ENCODE peak calls at places on chromosomes 7 and 10, in seven cellular contexts. One of them, this sample, is unnamed. For H3K4me1, the result is how much of the 10 kb centered on the place peaks cover.

GRCh38 chr10:97366572-97366971 is 32.0 kb upstream of the FRAT2 start:
- DNase-seq in fibroblast of lung: no peak
- DNase-seq in heart right ventricle: no peak
- DNase-seq in neural progenitor cell: no peak
- DNase-seq in Peyer's patch: no peak
- DNase-seq in CD8-positive, alpha-beta T cell: no peak
- DNase-seq in cardiac muscle cell: no peak
- DNase-seq in this sample: no peak

GRCh38 chr7:2388637-2388954 is 14.8 kb upstream of the CHST12 start:
- DNase-seq in heart right ventricle: no peak
- DNase-seq in cardiac muscle cell: no peak
- DNase-seq in neural progenitor cell: no peak
- DNase-seq in Peyer's patch: no peak
- DNase-seq in CD8-positive, alpha-beta T cell: no peak
- DNase-seq in fibroblast of lung: no peak
- DNase-seq in this sample: no peak

GRCh38 chr10:14560274-14560673 is 214.4 kb downstream of the FAM107B start:
- DNase-seq in CD8-positive, alpha-beta T cell: peak
- DNase-seq in fibroblast of lung: peak
- DNase-seq in Peyer's patch: no peak
- DNase-seq in cardiac muscle cell: peak
- DNase-seq in neural progenitor cell: peak
- DNase-seq in heart right ventricle: no peak
- DNase-seq in this sample: peak

GRCh38 chr7:68224041-68224534 is 1227.5 kb downstream of the TYW1 start:
- DNase-seq in fibroblast of lung: no peak
- DNase-seq in cardiac muscle cell: no peak
- DNase-seq in neural progenitor cell: no peak
- DNase-seq in CD8-positive, alpha-beta T cell: no peak
- DNase-seq in heart right ventricle: no peak
- DNase-seq in Peyer's patch: no peak
- DNase-seq in this sample: no peak

GRCh38 chr10:31083765-31084184 is 52.1 kb upstream of the ZNF438 start:
- DNase-seq in neural progenitor cell: peak
- DNase-seq in Peyer's patch: no peak
- DNase-seq in fibroblast of lung: peak
- DNase-seq in cardiac muscle cell: peak
- DNase-seq in heart right ventricle: peak
- DNase-seq in CD8-positive, alpha-beta T cell: peak
- DNase-seq in this sample: no peak

GRCh38 chr7:42017356-42017986 is 219.5 kb downstream of the GLI3 start:
- DNase-seq in fibroblast of lung: no peak
- DNase-seq in CD8-positive, alpha-beta T cell: no peak
- DNase-seq in neural progenitor cell: no peak
- DNase-seq in heart right ventricle: no peak
- DNase-seq in Peyer's patch: no peak
- DNase-seq in cardiac muscle cell: no peak
- DNase-seq in this sample: no peak

GRCh38 chr7:48154792-48155413 is 16.4 kb upstream of the ABCA13 start:
- DNase-seq in heart right ventricle: no peak
- DNase-seq in CD8-positive, alpha-beta T cell: peak
- DNase-seq in neural progenitor cell: peak
- DNase-seq in Peyer's patch: peak
- DNase-seq in fibroblast of lung: peak
- DNase-seq in cardiac muscle cell: peak
- DNase-seq in this sample: no peak

GRCh38 chr10:8013011-8013410 is 41.5 kb upstream of the GATA3 start:
- DNase-seq in CD8-positive, alpha-beta T cell: no peak
- DNase-seq in Peyer's patch: no peak
- DNase-seq in cardiac muscle cell: no peak
- DNase-seq in fibroblast of lung: no peak
- DNase-seq in heart right ventricle: no peak
- DNase-seq in neural progenitor cell: no peak
- DNase-seq in this sample: no peak

GRCh38 chr7:88845091-88845490 is 49.6 kb upstream of the TEX47 start:
- DNase-seq in fibroblast of lung: no peak
- DNase-seq in cardiac muscle cell: no peak
- DNase-seq in Peyer's patch: no peak
- DNase-seq in heart right ventricle: no peak
- DNase-seq in neural progenitor cell: no peak
- DNase-seq in CD8-positive, alpha-beta T cell: no peak
- DNase-seq in this sample: no peak

GRCh38 chr7:78161781-78162180 is 363.2 kb downstream of the PHTF2 start:
- DNase-seq in CD8-positive, alpha-beta T cell: no peak
- DNase-seq in Peyer's patch: no peak
- DNase-seq in cardiac muscle cell: no peak
- DNase-seq in heart right ventricle: no peak
- DNase-seq in fibroblast of lung: no peak
- DNase-seq in neural progenitor cell: no peak
- DNase-seq in this sample: no peak

GRCh38 chr7:131219277-131220041 is 108.2 kb upstream of the MKLN1 start:
- DNase-seq in cardiac muscle cell: peak
- DNase-seq in Peyer's patch: no peak
- DNase-seq in CD8-positive, alpha-beta T cell: no peak
- DNase-seq in heart right ventricle: peak
- DNase-seq in fibroblast of lung: no peak
- DNase-seq in neural progenitor cell: no peak
- DNase-seq in this sample: no peak

GRCh38 chr10:23047201-23048050 is 48.0 kb upstream of the MSRB2 start:
- DNase-seq in CD8-positive, alpha-beta T cell: no peak
- DNase-seq in neural progenitor cell: no peak
- DNase-seq in heart right ventricle: no peak
- DNase-seq in fibroblast of lung: peak
- DNase-seq in Peyer's patch: no peak
- DNase-seq in cardiac muscle cell: peak
- DNase-seq in this sample: no peak

GRCh38 chr10:30013684-30014246 is 45.6 kb downstream of the JCAD start:
- DNase-seq in Peyer's patch: no peak
- DNase-seq in heart right ventricle: peak
- DNase-seq in cardiac muscle cell: peak
- DNase-seq in neural progenitor cell: no peak
- DNase-seq in CD8-positive, alpha-beta T cell: no peak
- DNase-seq in fibroblast of lung: no peak
- DNase-seq in this sample: no peak

GRCh38 chr10:133128126-133129081 is 31.6 kb upstream of the KNDC1 start:
- DNase-seq in heart right ventricle: no peak
- DNase-seq in neural progenitor cell: no peak
- DNase-seq in cardiac muscle cell: no peak
- DNase-seq in Peyer's patch: peak
- DNase-seq in CD8-positive, alpha-beta T cell: no peak
- DNase-seq in fibroblast of lung: no peak
- DNase-seq in this sample: peak

GRCh38 chr10:8978100-8978499 is 923.6 kb downstream of the GATA3 start:
- DNase-seq in fibroblast of lung: no peak
- DNase-seq in heart right ventricle: no peak
- DNase-seq in Peyer's patch: no peak
- DNase-seq in cardiac muscle cell: no peak
- DNase-seq in CD8-positive, alpha-beta T cell: no peak
- DNase-seq in neural progenitor cell: no peak
- DNase-seq in this sample: no peak

GRCh38 chr7:37824987-37825509 is 23.3 kb upstream of the NME8 start:
- DNase-seq in fibroblast of lung: no peak
- DNase-seq in heart right ventricle: no peak
- DNase-seq in CD8-positive, alpha-beta T cell: no peak
- DNase-seq in neural progenitor cell: no peak
- DNase-seq in Peyer's patch: no peak
- DNase-seq in cardiac muscle cell: no peak
- DNase-seq in this sample: no peak

GRCh38 chr10:87829986-87830732 is 12.1 kb upstream of the ATAD1 start:
- DNase-seq in heart right ventricle: no peak
- DNase-seq in neural progenitor cell: no peak
- DNase-seq in cardiac muscle cell: no peak
- DNase-seq in CD8-positive, alpha-beta T cell: no peak
- DNase-seq in Peyer's patch: no peak
- DNase-seq in fibroblast of lung: no peak
- DNase-seq in this sample: no peak

GRCh38 chr10:113283189-113283588 is 269.7 kb upstream of the HABP2 start:
- DNase-seq in cardiac muscle cell: no peak
- DNase-seq in neural progenitor cell: no peak
- DNase-seq in Peyer's patch: no peak
- DNase-seq in fibroblast of lung: no peak
- DNase-seq in CD8-positive, alpha-beta T cell: no peak
- DNase-seq in heart right ventricle: no peak
- DNase-seq in this sample: no peak

GRCh38 chr7:156156734-156157408 is 344.6 kb upstream of the SHH start:
- DNase-seq in neural progenitor cell: peak
- DNase-seq in fibroblast of lung: peak
- DNase-seq in Peyer's patch: no peak
- DNase-seq in CD8-positive, alpha-beta T cell: no peak
- DNase-seq in cardiac muscle cell: no peak
- DNase-seq in heart right ventricle: no peak
- DNase-seq in this sample: no peak

GRCh38 chr7:114341648-114342047 is 73.0 kb upstream of the FOXP2 start:
- DNase-seq in neural progenitor cell: no peak
- DNase-seq in fibroblast of lung: no peak
- DNase-seq in CD8-positive, alpha-beta T cell: no peak
- DNase-seq in heart right ventricle: no peak
- DNase-seq in cardiac muscle cell: no peak
- DNase-seq in Peyer's patch: no peak
- DNase-seq in this sample: no peak

GRCh38 chr10:23367896-23368685 is 23.5 kb upstream of the C10orf67 start:
- DNase-seq in Peyer's patch: no peak
- DNase-seq in CD8-positive, alpha-beta T cell: no peak
- DNase-seq in cardiac muscle cell: peak
- DNase-seq in heart right ventricle: no peak
- DNase-seq in fibroblast of lung: peak
- DNase-seq in neural progenitor cell: no peak
- DNase-seq in this sample: no peak

GRCh38 chr7:158996214-158997109 is 140.1 kb downstream of the DYNC2I1 start:
- DNase-seq in cardiac muscle cell: no peak
- DNase-seq in CD8-positive, alpha-beta T cell: no peak
- DNase-seq in fibroblast of lung: no peak
- DNase-seq in neural progenitor cell: no peak
- DNase-seq in Peyer's patch: peak
- DNase-seq in heart right ventricle: no peak
- DNase-seq in this sample: peak
- H3K27ac ChIP-seq in cardiac muscle cell: no peak
- H3K27ac ChIP-seq in CD8-positive, alpha-beta T cell: no peak
- H3K27ac ChIP-seq in fibroblast of lung: no peak
- H3K27ac ChIP-seq in neural progenitor cell: no peak
- H3K27ac ChIP-seq in Peyer's patch: no peak
- H3K27ac ChIP-seq in heart right ventricle: no peak
- H3K27ac ChIP-seq in this sample: no peak

DNA sequence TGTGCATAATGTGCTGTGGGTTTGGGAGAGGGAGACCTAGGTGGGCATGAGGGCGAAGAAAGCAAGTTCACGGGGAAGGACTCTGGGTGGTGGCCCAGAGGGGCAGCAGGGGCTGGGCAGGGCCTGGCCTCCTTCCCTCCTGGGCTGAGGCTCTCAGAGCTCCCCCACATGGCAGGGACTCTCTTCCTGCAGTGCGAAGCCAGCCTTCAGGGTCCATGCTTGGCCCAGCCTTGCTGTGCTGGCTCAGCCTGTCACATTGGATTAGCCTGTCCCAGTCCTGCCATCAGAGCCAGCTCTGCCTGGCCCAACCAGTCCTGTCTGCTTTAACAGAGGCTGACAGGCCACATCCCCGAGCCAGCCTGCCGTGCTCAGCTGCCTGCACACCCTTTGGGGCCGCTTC is 20.4 kb upstream of the ZNF488 start:
- DNase-seq in heart right ventricle: no peak
- DNase-seq in Peyer's patch: no peak
- DNase-seq in neural progenitor cell: no peak
- DNase-seq in fibroblast of lung: no peak
- DNase-seq in cardiac muscle cell: no peak
- DNase-seq in CD8-positive, alpha-beta T cell: no peak
- DNase-seq in this sample: no peak
- H3K4me1 ChIP-seq in heart right ventricle: under half
- H3K4me1 ChIP-seq in Peyer's patch: under half
- H3K4me1 ChIP-seq in neural progenitor cell: under half
- H3K4me1 ChIP-seq in fibroblast of lung: under half
- H3K4me1 ChIP-seq in cardiac muscle cell: under half
- H3K4me1 ChIP-seq in CD8-positive, alpha-beta T cell: under half
- H3K4me1 ChIP-seq in this sample: under half

GRCh38 chr7:101233907-101234547 is 3.6 kb downstream of the CLDN15 start:
- DNase-seq in heart right ventricle: no peak
- DNase-seq in neural progenitor cell: no peak
- DNase-seq in fibroblast of lung: no peak
- DNase-seq in cardiac muscle cell: no peak
- DNase-seq in Peyer's patch: peak
- DNase-seq in CD8-positive, alpha-beta T cell: no peak
- DNase-seq in this sample: no peak

GRCh38 chr7:101235522-101235921 is 2.1 kb downstream of the CLDN15 start:
- DNase-seq in fibroblast of lung: no peak
- DNase-seq in heart right ventricle: no peak
- DNase-seq in neural progenitor cell: no peak
- DNase-seq in cardiac muscle cell: no peak
- DNase-seq in Peyer's patch: peak
- DNase-seq in CD8-positive, alpha-beta T cell: no peak
- DNase-seq in this sample: no peak

GRCh38 chr7:101236292-101236691 is 1.3 kb downstream of the CLDN15 start:
- DNase-seq in neural progenitor cell: no peak
- DNase-seq in Peyer's patch: peak
- DNase-seq in CD8-positive, alpha-beta T cell: no peak
- DNase-seq in fibroblast of lung: no peak
- DNase-seq in heart right ventricle: no peak
- DNase-seq in cardiac muscle cell: no peak
- DNase-seq in this sample: no peak

GRCh38 chr7:101234636-101235035 is 3.0 kb downstream of the CLDN15 start:
- DNase-seq in Peyer's patch: peak
- DNase-seq in cardiac muscle cell: no peak
- DNase-seq in CD8-positive, alpha-beta T cell: no peak
- DNase-seq in heart right ventricle: no peak
- DNase-seq in neural progenitor cell: no peak
- DNase-seq in fibroblast of lung: no peak
- DNase-seq in this sample: no peak

DNA sequence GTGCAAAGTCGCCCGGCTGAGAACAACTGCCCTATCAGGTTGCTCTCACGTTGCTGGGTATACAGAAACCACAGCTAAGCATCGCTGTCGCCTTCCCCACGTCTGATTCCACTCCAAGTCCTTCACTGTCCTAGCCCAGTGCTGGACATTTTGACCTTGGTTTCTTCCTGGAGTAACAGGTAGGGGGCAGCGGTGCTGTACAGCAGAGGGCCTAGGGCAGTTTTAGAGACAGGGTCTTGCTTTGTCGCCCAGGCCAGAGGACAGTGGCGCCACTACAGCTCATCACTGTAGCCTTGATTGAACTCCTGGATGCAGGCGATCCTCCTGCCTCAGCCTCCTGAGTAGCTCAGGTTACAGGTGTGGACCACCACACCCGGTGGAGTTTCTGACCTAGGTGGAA is 2.6 kb downstream of the CLDN15 start:
- DNase-seq in Peyer's patch: no peak
- DNase-seq in cardiac muscle cell: no peak
- DNase-seq in fibroblast of lung: no peak
- DNase-seq in CD8-positive, alpha-beta T cell: no peak
- DNase-seq in heart right ventricle: no peak
- DNase-seq in neural progenitor cell: peak
- DNase-seq in this sample: no peak
- TF ChIP-seq CTCF in Peyer's patch: no peak
- TF ChIP-seq CTCF in cardiac muscle cell: peak
- TF ChIP-seq CTCF in fibroblast of lung: peak
- TF ChIP-seq CTCF in CD8-positive, alpha-beta T cell: no peak
- TF ChIP-seq CTCF in heart right ventricle: no peak
- TF ChIP-seq CTCF in neural progenitor cell: peak
- TF ChIP-seq CTCF in this sample: no peak

DNA sequence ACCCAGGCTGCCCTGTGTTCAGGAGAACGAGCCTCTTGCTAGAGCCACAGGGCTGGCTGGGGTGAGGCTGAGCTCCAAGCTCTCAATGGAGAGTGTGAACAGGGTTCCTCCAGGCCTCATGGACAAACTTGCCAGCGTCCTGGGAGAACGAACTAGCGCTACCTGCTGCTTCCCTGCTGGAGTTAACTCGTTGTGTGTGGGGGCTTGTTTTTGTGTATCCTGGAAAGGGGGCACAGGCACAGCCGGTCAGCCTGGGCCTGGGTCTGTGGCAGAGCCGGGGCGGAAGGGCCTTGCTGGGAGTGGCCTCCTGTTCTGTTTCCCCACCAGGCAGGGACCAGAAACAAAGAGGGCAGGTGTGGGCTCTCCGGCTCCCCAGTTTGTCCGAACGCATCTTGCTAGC is 259.2 kb downstream of the DNAJB6 start:
- DNase-seq in cardiac muscle cell: no peak
- DNase-seq in heart right ventricle: no peak
- DNase-seq in neural progenitor cell: no peak
- DNase-seq in fibroblast of lung: no peak
- DNase-seq in CD8-positive, alpha-beta T cell: no peak
- DNase-seq in Peyer's patch: peak
- DNase-seq in this sample: peak
- H3K27ac ChIP-seq in cardiac muscle cell: no peak
- H3K27ac ChIP-seq in heart right ventricle: no peak
- H3K27ac ChIP-seq in neural progenitor cell: no peak
- H3K27ac ChIP-seq in fibroblast of lung: no peak
- H3K27ac ChIP-seq in CD8-positive, alpha-beta T cell: no peak
- H3K27ac ChIP-seq in Peyer's patch: no peak
- H3K27ac ChIP-seq in this sample: no peak

This sample was measured in RWPE2.